ENCODE peak calls at places on chromosomes 12 and 14, in eight cellular contexts. One of them, this sample, is unnamed.

GRCh38 chr12:131592972-131593371 is 117.9 kb upstream of the SFSWAP start:
- DNase-seq in left ventricle myocardium inferior: no peak
- DNase-seq in psoas muscle: no peak
- DNase-seq in cardiac muscle cell: no peak
- DNase-seq in CD8-positive, alpha-beta T cell: no peak
- DNase-seq in right lobe of liver: no peak
- DNase-seq in BE2C: no peak
- DNase-seq in PC-3: no peak
- DNase-seq in this sample: no peak

GRCh38 chr12:131092911-131093901 is 139.5 kb downstream of the ADGRD1 start:
- DNase-seq in BE2C: peak
- DNase-seq in PC-3: peak
- DNase-seq in psoas muscle: peak
- DNase-seq in CD8-positive, alpha-beta T cell: no peak
- DNase-seq in left ventricle myocardium inferior: no peak
- DNase-seq in cardiac muscle cell: no peak
- DNase-seq in right lobe of liver: no peak
- DNase-seq in this sample: no peak

GRCh38 chr14:72503271-72503670 is 390.6 kb downstream of the DPF3 start:
- DNase-seq in cardiac muscle cell: no peak
- DNase-seq in left ventricle myocardium inferior: no peak
- DNase-seq in psoas muscle: no peak
- DNase-seq in BE2C: no peak
- DNase-seq in PC-3: no peak
- DNase-seq in CD8-positive, alpha-beta T cell: no peak
- DNase-seq in right lobe of liver: no peak
- DNase-seq in this sample: no peak

GRCh38 chr14:77071938-77072388 is 26.1 kb upstream of the CIPC start:
- DNase-seq in cardiac muscle cell: no peak
- DNase-seq in BE2C: no peak
- DNase-seq in psoas muscle: no peak
- DNase-seq in PC-3: peak
- DNase-seq in right lobe of liver: no peak
- DNase-seq in CD8-positive, alpha-beta T cell: no peak
- DNase-seq in left ventricle myocardium inferior: no peak
- DNase-seq in this sample: no peak

GRCh38 chr14:40271480-40271879 is 839.2 kb upstream of the FBXO33 start:
- DNase-seq in CD8-positive, alpha-beta T cell: no peak
- DNase-seq in right lobe of liver: no peak
- DNase-seq in PC-3: peak
- DNase-seq in BE2C: no peak
- DNase-seq in left ventricle myocardium inferior: no peak
- DNase-seq in psoas muscle: no peak
- DNase-seq in cardiac muscle cell: no peak
- DNase-seq in this sample: no peak

GRCh38 chr14:65321370-65321875 is 91.1 kb upstream of the FUT8 start:
- DNase-seq in cardiac muscle cell: no peak
- DNase-seq in right lobe of liver: no peak
- DNase-seq in psoas muscle: no peak
- DNase-seq in PC-3: peak
- DNase-seq in CD8-positive, alpha-beta T cell: no peak
- DNase-seq in left ventricle myocardium inferior: no peak
- DNase-seq in BE2C: peak
- DNase-seq in this sample: no peak

GRCh38 chr12:124863409-124864325 is at the start of gene SCARB1:
- DNase-seq in cardiac muscle cell: peak
- DNase-seq in PC-3: peak
- DNase-seq in psoas muscle: peak
- DNase-seq in left ventricle myocardium inferior: peak
- DNase-seq in BE2C: peak
- DNase-seq in right lobe of liver: peak
- DNase-seq in CD8-positive, alpha-beta T cell: peak
- DNase-seq in this sample: no peak

GRCh38 chr14:61504841-61505340 is 183.5 kb downstream of the PRKCH start:
- DNase-seq in cardiac muscle cell: no peak
- DNase-seq in PC-3: no peak
- DNase-seq in BE2C: no peak
- DNase-seq in left ventricle myocardium inferior: no peak
- DNase-seq in psoas muscle: no peak
- DNase-seq in right lobe of liver: no peak
- DNase-seq in CD8-positive, alpha-beta T cell: no peak
- DNase-seq in this sample: no peak

GRCh38 chr12:111993290-111994150 is 19.4 kb downstream of the TMEM116 start:
- DNase-seq in BE2C: no peak
- DNase-seq in right lobe of liver: no peak
- DNase-seq in cardiac muscle cell: no peak
- DNase-seq in CD8-positive, alpha-beta T cell: peak
- DNase-seq in PC-3: no peak
- DNase-seq in psoas muscle: no peak
- DNase-seq in left ventricle myocardium inferior: no peak
- DNase-seq in this sample: no peak

GRCh38 chr12:83161451-83161850 is 474.7 kb downstream of the TMTC2 start:
- DNase-seq in right lobe of liver: no peak
- DNase-seq in PC-3: peak
- DNase-seq in BE2C: no peak
- DNase-seq in CD8-positive, alpha-beta T cell: no peak
- DNase-seq in left ventricle myocardium inferior: no peak
- DNase-seq in psoas muscle: no peak
- DNase-seq in cardiac muscle cell: no peak
- DNase-seq in this sample: no peak

GRCh38 chr12:6688543-6688999 is 604 bp downstream of the ZNF384 start:
- DNase-seq in PC-3: no peak
- DNase-seq in cardiac muscle cell: no peak
- DNase-seq in BE2C: peak
- DNase-seq in psoas muscle: no peak
- DNase-seq in right lobe of liver: peak
- DNase-seq in left ventricle myocardium inferior: no peak
- DNase-seq in CD8-positive, alpha-beta T cell: peak
- DNase-seq in this sample: no peak

GRCh38 chr14:104292084-104292970 is 153.9 kb downstream of the KIF26A start:
- DNase-seq in PC-3: no peak
- DNase-seq in CD8-positive, alpha-beta T cell: no peak
- DNase-seq in psoas muscle: peak
- DNase-seq in BE2C: peak
- DNase-seq in cardiac muscle cell: no peak
- DNase-seq in right lobe of liver: peak
- DNase-seq in left ventricle myocardium inferior: peak
- DNase-seq in this sample: no peak

GRCh38 chr14:75181426-75182062 is 5.1 kb upstream of the TMED10 start:
- DNase-seq in right lobe of liver: no peak
- DNase-seq in PC-3: no peak
- DNase-seq in cardiac muscle cell: no peak
- DNase-seq in BE2C: no peak
- DNase-seq in psoas muscle: no peak
- DNase-seq in left ventricle myocardium inferior: no peak
- DNase-seq in CD8-positive, alpha-beta T cell: no peak
- DNase-seq in this sample: no peak

GRCh38 chr14:75170797-75171196 is 5.6 kb downstream of the TMED10 start:
- DNase-seq in left ventricle myocardium inferior: no peak
- DNase-seq in BE2C: no peak
- DNase-seq in cardiac muscle cell: peak
- DNase-seq in CD8-positive, alpha-beta T cell: no peak
- DNase-seq in PC-3: no peak
- DNase-seq in psoas muscle: no peak
- DNase-seq in right lobe of liver: no peak
- DNase-seq in this sample: no peak

GRCh38 chr14:75174066-75174465 is 2.3 kb downstream of the TMED10 start:
- DNase-seq in cardiac muscle cell: no peak
- DNase-seq in right lobe of liver: no peak
- DNase-seq in BE2C: no peak
- DNase-seq in psoas muscle: no peak
- DNase-seq in left ventricle myocardium inferior: no peak
- DNase-seq in PC-3: no peak
- DNase-seq in CD8-positive, alpha-beta T cell: no peak
- DNase-seq in this sample: no peak

GRCh38 chr14:75175677-75176141 is 703 bp downstream of the TMED10 start:
- DNase-seq in right lobe of liver: no peak
- DNase-seq in PC-3: peak
- DNase-seq in CD8-positive, alpha-beta T cell: no peak
- DNase-seq in cardiac muscle cell: no peak
- DNase-seq in psoas muscle: no peak
- DNase-seq in left ventricle myocardium inferior: no peak
- DNase-seq in BE2C: no peak
- DNase-seq in this sample: no peak

DNA sequence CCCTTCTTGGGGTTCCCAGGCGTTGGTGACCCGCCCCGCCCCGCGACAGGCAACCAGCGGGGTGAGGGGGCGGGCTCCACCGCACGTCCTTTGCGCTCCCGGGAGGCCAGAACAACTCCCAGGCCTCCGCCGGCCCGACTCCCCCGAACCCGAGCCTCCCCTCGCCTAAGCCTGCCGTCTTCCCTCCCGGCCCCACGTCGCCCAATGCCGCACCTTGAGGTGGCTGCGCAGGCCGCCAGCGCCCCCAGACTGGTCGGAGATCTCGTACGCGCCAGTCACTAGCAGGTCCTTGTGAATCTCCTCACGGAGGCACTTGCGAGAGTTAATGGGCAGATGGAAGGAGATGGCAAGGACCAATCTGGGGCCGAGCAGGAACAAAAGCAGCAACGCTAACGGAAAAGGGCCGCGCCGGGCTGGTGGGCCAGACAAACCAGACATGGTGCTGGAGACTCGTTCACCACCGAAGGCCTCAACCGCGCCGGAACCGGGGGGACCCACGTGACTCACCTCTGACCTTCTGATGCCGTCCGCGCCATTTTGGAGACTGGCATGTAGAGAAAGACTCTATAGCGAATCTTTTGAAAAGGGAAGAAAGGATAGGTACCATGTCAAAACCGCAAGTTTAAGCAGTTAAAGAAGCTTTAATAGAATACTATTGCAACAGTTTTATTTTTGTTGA is at the start of gene TMED10:
- DNase-seq in right lobe of liver: peak
- DNase-seq in cardiac muscle cell: peak
- DNase-seq in PC-3: no peak
- DNase-seq in psoas muscle: peak
- DNase-seq in left ventricle myocardium inferior: peak
- DNase-seq in CD8-positive, alpha-beta T cell: peak
- DNase-seq in BE2C: peak
- DNase-seq in this sample: peak
- TF ChIP-seq CTCF in right lobe of liver: no peak
- TF ChIP-seq CTCF in cardiac muscle cell: no peak
- TF ChIP-seq CTCF in PC-3: no peak
- TF ChIP-seq CTCF in psoas muscle: no peak
- TF ChIP-seq CTCF in left ventricle myocardium inferior: no peak
- TF ChIP-seq CTCF in CD8-positive, alpha-beta T cell: no peak
- TF ChIP-seq CTCF in BE2C: no peak
- TF ChIP-seq CTCF in this sample: no peak

DNA sequence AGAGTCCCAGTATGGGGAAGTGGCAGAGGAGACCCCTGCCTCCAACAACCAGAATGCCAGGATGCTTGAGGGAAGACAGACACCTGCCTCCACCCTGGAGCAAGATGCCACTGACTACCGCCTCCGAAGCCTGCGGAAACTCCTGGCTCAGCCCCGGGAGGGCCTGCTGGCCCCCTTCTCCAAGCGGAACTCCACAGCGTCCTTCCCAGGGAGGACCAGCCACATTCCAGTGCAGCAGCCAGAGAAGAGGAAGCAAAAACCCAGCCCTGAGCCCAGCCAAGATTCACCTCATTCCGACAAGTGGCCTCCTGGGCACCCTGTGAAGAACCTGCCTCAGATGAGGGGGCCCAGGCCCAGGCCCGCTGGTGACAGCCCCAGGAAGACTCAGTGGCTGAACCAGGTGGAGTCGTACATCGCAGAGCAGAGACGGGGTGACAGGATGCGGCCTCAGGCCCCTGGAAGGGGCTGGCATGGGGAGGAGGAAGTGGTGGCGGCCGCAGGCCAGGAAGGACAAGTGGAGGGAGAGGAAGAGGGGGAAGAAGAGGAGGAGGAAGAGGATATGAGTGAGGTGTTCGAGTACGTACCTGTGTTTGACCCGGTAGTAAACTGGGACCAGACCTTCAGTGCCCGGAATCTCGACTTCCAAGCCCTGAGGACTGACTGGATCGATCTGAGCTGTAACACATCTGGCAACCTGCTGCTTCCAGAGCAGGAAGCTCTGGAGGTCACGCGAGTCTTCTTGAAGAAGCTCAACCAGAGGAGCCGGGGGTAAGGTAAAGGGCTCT is 93.7 kb downstream of the B4GALNT3 start:
- DNase-seq in right lobe of liver: no peak
- DNase-seq in left ventricle myocardium inferior: no peak
- DNase-seq in CD8-positive, alpha-beta T cell: no peak
- DNase-seq in cardiac muscle cell: no peak
- DNase-seq in BE2C: no peak
- DNase-seq in psoas muscle: no peak
- DNase-seq in PC-3: no peak
- DNase-seq in this sample: no peak
- H3K4me3 ChIP-seq in right lobe of liver: no peak
- H3K4me3 ChIP-seq in left ventricle myocardium inferior: peak
- H3K4me3 ChIP-seq in CD8-positive, alpha-beta T cell: peak
- H3K4me3 ChIP-seq in cardiac muscle cell: no peak
- H3K4me3 ChIP-seq in BE2C: no peak
- H3K4me3 ChIP-seq in psoas muscle: no peak
- H3K4me3 ChIP-seq in PC-3: no peak
- H3K4me3 ChIP-seq in this sample: no peak

GRCh38 chr12:14365294-14366210 is at the start of gene ATF7IP:
- DNase-seq in left ventricle myocardium inferior: peak
- DNase-seq in cardiac muscle cell: peak
- DNase-seq in PC-3: peak
- DNase-seq in right lobe of liver: peak
- DNase-seq in psoas muscle: peak
- DNase-seq in CD8-positive, alpha-beta T cell: peak
- DNase-seq in BE2C: peak
- DNase-seq in this sample: peak

GRCh38 chr12:14364583-14365271 is 755 bp upstream of the ATF7IP start:
- DNase-seq in BE2C: no peak
- DNase-seq in right lobe of liver: no peak
- DNase-seq in cardiac muscle cell: no peak
- DNase-seq in CD8-positive, alpha-beta T cell: no peak
- DNase-seq in left ventricle myocardium inferior: no peak
- DNase-seq in PC-3: no peak
- DNase-seq in psoas muscle: no peak
- DNase-seq in this sample: no peak

GRCh38 chr12:14367097-14367661 is 1.7 kb downstream of the ATF7IP start:
- DNase-seq in PC-3: peak
- DNase-seq in CD8-positive, alpha-beta T cell: no peak
- DNase-seq in left ventricle myocardium inferior: no peak
- DNase-seq in cardiac muscle cell: peak
- DNase-seq in BE2C: no peak
- DNase-seq in psoas muscle: no peak
- DNase-seq in right lobe of liver: no peak
- DNase-seq in this sample: no peak

GRCh38 chr12:14369322-14369721 is 3.8 kb downstream of the ATF7IP start:
- DNase-seq in cardiac muscle cell: no peak
- DNase-seq in left ventricle myocardium inferior: no peak
- DNase-seq in CD8-positive, alpha-beta T cell: no peak
- DNase-seq in right lobe of liver: no peak
- DNase-seq in BE2C: no peak
- DNase-seq in PC-3: no peak
- DNase-seq in psoas muscle: no peak
- DNase-seq in this sample: no peak

GRCh38 chr12:14366211-14366762 is 805 bp downstream of the ATF7IP start:
- DNase-seq in BE2C: no peak
- DNase-seq in PC-3: peak
- DNase-seq in psoas muscle: no peak
- DNase-seq in left ventricle myocardium inferior: no peak
- DNase-seq in CD8-positive, alpha-beta T cell: no peak
- DNase-seq in right lobe of liver: no peak
- DNase-seq in cardiac muscle cell: peak
- DNase-seq in this sample: no peak
- TF ChIP-seq CTCF in BE2C: peak
- TF ChIP-seq CTCF in PC-3: peak
- TF ChIP-seq CTCF in psoas muscle: peak
- TF ChIP-seq CTCF in left ventricle myocardium inferior: peak
- TF ChIP-seq CTCF in CD8-positive, alpha-beta T cell: no peak
- TF ChIP-seq CTCF in right lobe of liver: peak
- TF ChIP-seq CTCF in cardiac muscle cell: peak
- TF ChIP-seq CTCF in this sample: peak

GRCh38 chr12:71439613-71440392 is at the start of gene LGR5:
- DNase-seq in psoas muscle: peak
- DNase-seq in cardiac muscle cell: peak
- DNase-seq in BE2C: peak
- DNase-seq in left ventricle myocardium inferior: peak
- DNase-seq in PC-3: peak
- DNase-seq in CD8-positive, alpha-beta T cell: no peak
- DNase-seq in right lobe of liver: peak
- DNase-seq in this sample: no peak
- H3K4me3 ChIP-seq in psoas muscle: peak
- H3K4me3 ChIP-seq in cardiac muscle cell: peak
- H3K4me3 ChIP-seq in BE2C: peak
- H3K4me3 ChIP-seq in left ventricle myocardium inferior: peak
- H3K4me3 ChIP-seq in PC-3: peak
- H3K4me3 ChIP-seq in CD8-positive, alpha-beta T cell: peak
- H3K4me3 ChIP-seq in right lobe of liver: peak
- H3K4me3 ChIP-seq in this sample: peak

This sample was measured in epithelial cell of proximal tubule.